ENCODE peak calls at places on chromosome 11, in five cellular contexts. S, Z, T, Q and W are unnamed samples.

GRCh38 chr11:72534859-72535547 is 100.7 kb upstream of the CLPB start:
- DNase-seq in S (peak; percentile 33), Z (no peak), T (no peak), Q (no peak), W (peak; percentile 53)

GRCh38 chr11:59208956-59209355 is 3.8 kb downstream of the MPEG1 start:
- DNase-seq in S (no peak), Z (no peak), T (no peak), Q (no peak), W (no peak)

GRCh38 chr11:122772945-122773344 is 65.4 kb upstream of the CRTAM start:
- DNase-seq in S (no peak), Z (no peak), T (no peak), Q (no peak), W (no peak)

GRCh38 chr11:103420593-103420992 is 311.4 kb downstream of the DYNC2H1 start:
- DNase-seq in S (no peak), Z (no peak), T (no peak), Q (no peak), W (no peak)

GRCh38 chr11:31800398-31801265 is 10.5 kb downstream of the PAX6 start:
- DNase-seq in S (no peak), Z (no peak), T (no peak), Q (no peak), W (no peak)

GRCh38 chr11:95835768-95836488 is 45.6 kb downstream of the CEP57 start:
- DNase-seq in S (peak; percentile 55), Z (peak; percentile 13), T (peak; percentile 49), Q (peak; percentile 84), W (peak; percentile 69)

GRCh38 chr11:28834877-28835276 is 726.7 kb downstream of the METTL15 start:
- DNase-seq in S (no peak), Z (no peak), T (no peak), Q (no peak), W (no peak)

GRCh38 chr11:103608566-103608965 is 427.9 kb upstream of the DDI1 start:
- DNase-seq in S (no peak), Z (no peak), T (no peak), Q (no peak), W (no peak)

GRCh38 chr11:27339940-27340339 is 23.1 kb downstream of the CCDC34 start:
- DNase-seq in S (no peak), Z (no peak), T (no peak), Q (no peak), W (no peak)

GRCh38 chr11:86209806-86210657 is 34.5 kb upstream of the EED start:
- DNase-seq in S (no peak), Z (no peak), T (no peak), Q (peak; percentile 94), W (no peak)

GRCh38 chr11:114169321-114169749 is 109.8 kb downstream of the ZBTB16 start:
- DNase-seq in S (no peak), Z (no peak), T (no peak), Q (no peak), W (no peak)

GRCh38 chr11:120841074-120841473 is 182.8 kb upstream of the TBCEL start:
- DNase-seq in S (no peak), Z (no peak), T (no peak), Q (no peak), W (no peak)

GRCh38 chr11:132122701-132123100 is 752.3 kb downstream of the NTM start:
- DNase-seq in S (no peak), Z (no peak), T (no peak), Q (no peak), W (no peak)

GRCh38 chr11:100638648-100639047 is 48.4 kb upstream of the ARHGAP42 start:
- DNase-seq in S (no peak), Z (no peak), T (no peak), Q (no peak), W (no peak)

GRCh38 chr11:46678741-46679130 is 21.7 kb downstream of the ARHGAP1 start:
- DNase-seq in S (no peak), Z (no peak), T (no peak), Q (no peak), W (no peak)

GRCh38 chr11:46677169-46677568 is 23.2 kb downstream of the ARHGAP1 start:
- DNase-seq in S (no peak), Z (no peak), T (no peak), Q (no peak), W (no peak)

GRCh38 chr11:46676436-46677158 is 23.8 kb downstream of the ARHGAP1 start:
- DNase-seq in S (no peak), Z (no peak), T (no peak), Q (no peak), W (no peak)

GRCh38 chr11:46679252-46680163 is 20.9 kb downstream of the ARHGAP1 start:
- DNase-seq in S (no peak), Z (no peak), T (no peak), Q (no peak), W (no peak)

DNA sequence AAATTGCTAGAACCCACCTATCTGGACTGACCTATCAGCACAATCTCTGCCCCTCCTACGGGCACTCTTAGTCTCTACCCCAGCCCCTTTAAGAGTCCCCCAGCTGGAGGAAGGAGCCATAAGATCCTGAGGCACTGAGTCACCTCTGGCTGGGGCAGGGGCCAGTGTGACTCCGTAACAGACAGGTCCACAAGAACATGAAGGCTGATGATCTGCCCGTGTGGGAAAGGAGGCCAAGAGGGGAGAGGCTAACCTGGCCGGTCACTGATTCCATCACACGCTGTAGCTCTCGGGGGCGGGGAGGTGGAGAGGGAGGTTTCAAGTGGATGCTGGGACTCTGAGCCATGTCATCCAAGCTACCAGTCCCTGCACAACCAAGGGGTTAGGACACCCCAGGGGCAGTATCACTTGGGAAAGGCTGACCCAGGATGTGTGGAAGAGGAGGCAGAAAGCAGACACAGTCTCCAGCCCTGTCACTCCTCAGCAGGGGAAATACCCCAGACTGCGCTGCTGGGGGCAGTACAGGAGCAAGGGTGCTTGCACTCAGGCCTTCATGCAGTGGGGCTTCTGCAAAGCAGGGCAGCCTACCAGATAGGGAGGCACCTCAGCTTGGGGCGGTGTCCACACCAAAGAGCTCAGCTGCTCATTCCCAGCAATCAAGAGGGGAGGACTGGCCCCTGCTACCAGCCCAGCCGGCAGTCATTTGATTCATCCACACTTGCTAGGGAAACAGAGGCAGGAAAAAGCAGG is 22.3 kb downstream of the ARHGAP1 start:
- DNase-seq in S (no peak), Z (no peak), T (no peak), Q (no peak), W (no peak)
- TF ChIP-seq FOXM1 in S (no peak), Z (no peak), T (no peak), Q (no peak), W (no peak)

GRCh38 chr11:7423946-7424345 is 61.4 kb upstream of the OLFML1 start:
- DNase-seq in S (no peak), Z (no peak), T (no peak), Q (no peak), W (no peak)
- TF ChIP-seq FOXM1 in S (no peak), Z (no peak), T (no peak), Q (no peak), W (no peak)

GRCh38 chr11:12130180-12130980 is 20.0 kb downstream of the MICAL2 start:
- DNase-seq in S (no peak), Z (no peak), T (no peak), Q (no peak), W (no peak)
- TF ChIP-seq FOXM1 in S (no peak), Z (no peak), T (no peak), Q (no peak), W (no peak)

DNA sequence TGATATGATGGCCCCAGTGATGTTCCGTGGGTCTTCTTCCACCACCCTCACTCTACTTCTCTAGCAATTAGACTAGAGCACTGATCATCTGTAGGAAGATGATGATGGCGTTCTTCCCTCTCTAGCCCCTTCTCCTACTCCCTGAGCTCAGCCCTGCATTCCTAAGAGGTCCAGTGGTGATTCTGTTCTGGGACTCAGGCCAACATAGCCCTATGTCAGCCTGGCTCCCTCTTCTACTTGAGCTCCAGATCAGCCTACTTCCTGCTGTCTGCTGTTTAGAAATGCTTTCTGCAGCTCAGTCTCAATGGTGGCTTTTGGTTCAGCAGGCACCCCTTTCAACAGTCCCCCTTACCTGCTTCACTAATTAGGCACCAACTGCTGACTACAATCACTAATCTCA is 86.1 kb upstream of the ZBED5 start:
- DNase-seq in S (no peak), Z (no peak), T (no peak), Q (no peak), W (no peak)
- TF ChIP-seq FOXM1 in S (no peak), Z (no peak), T (no peak), Q (no peak), W (no peak)

GRCh38 chr11:57237204-57237681 is at the start of gene APLNR:
- DNase-seq in S (no peak), Z (no peak), T (peak; percentile 65), Q (no peak), W (no peak)
- TF ChIP-seq FOXM1 in S (no peak), Z (no peak), T (no peak), Q (no peak), W (no peak)

GRCh38 chr11:68440254-68440653 is 20.3 kb upstream of the PPP6R3 start:
- DNase-seq in S (no peak), Z (no peak), T (no peak), Q (no peak), W (no peak)

GRCh38 chr11:68439355-68440065 is 21.0 kb upstream of the PPP6R3 start:
- DNase-seq in S (no peak), Z (no peak), T (peak; percentile 56), Q (no peak), W (no peak)

GRCh38 chr11:68444566-68444965 is 16.0 kb upstream of the PPP6R3 start:
- DNase-seq in S (no peak), Z (no peak), T (no peak), Q (no peak), W (no peak)

GRCh38 chr11:68438658-68439259 is 21.8 kb upstream of the PPP6R3 start:
- DNase-seq in S (no peak), Z (no peak), T (no peak), Q (no peak), W (no peak)

GRCh38 chr11:68441466-68442230 is 18.9 kb upstream of the PPP6R3 start:
- DNase-seq in S (peak; percentile 87), Z (no peak), T (no peak), Q (no peak), W (no peak)
- TF ChIP-seq FOXM1 in S (no peak), Z (no peak), T (no peak), Q (no peak), W (no peak)

GRCh38 chr11:24588075-24588474 is 91.2 kb downstream of the LUZP2 start:
- DNase-seq in S (no peak), Z (no peak), T (no peak), Q (no peak), W (no peak)

GRCh38 chr11:24585192-24585591 is 88.3 kb downstream of the LUZP2 start:
- DNase-seq in S (no peak), Z (no peak), T (no peak), Q (no peak), W (no peak)

GRCh38 chr11:24592342-24592741 is 95.5 kb downstream of the LUZP2 start:
- DNase-seq in S (no peak), Z (no peak), T (no peak), Q (no peak), W (no peak)

GRCh38 chr11:24589064-24589463 is 92.2 kb downstream of the LUZP2 start:
- DNase-seq in S (no peak), Z (no peak), T (no peak), Q (no peak), W (no peak)

GRCh38 chr11:24587655-24588054 is 90.8 kb downstream of the LUZP2 start:
- DNase-seq in S (no peak), Z (no peak), T (no peak), Q (no peak), W (no peak)
- TF ChIP-seq FOXM1 in S (no peak), Z (no peak), T (no peak), Q (no peak), W (no peak)